ENCODE peak calls at places on chromosomes 16 and 17, in five cellular contexts. H is endothelial cell of umbilical vein, M is PC-3, V is MM.1S, R is IMR-90. J is an unnamed sample.

GRCh38 chr16:23949630-23950290 is 114.0 kb downstream of the PRKCB start:
- DNase-seq in H (no peak), R (no peak), M (no peak), V (no peak), J (no peak)

GRCh38 chr16:53829186-53829747 is 125.3 kb downstream of the FTO start:
- DNase-seq in M (peak), R (peak), V (no peak), H (no peak), J (no peak)

GRCh38 chr17:50129946-50130777 is at the start of gene SAMD14:
- DNase-seq in H (peak), R (peak), V (no peak), M (no peak), J (no peak)

GRCh38 chr16:13036600-13036999 is 135.2 kb downstream of the SHISA9 start:
- DNase-seq in H (peak), M (peak), V (peak), R (peak), J (peak)

GRCh38 chr17:39872700-39873099 is 4.7 kb downstream of the ZPBP2 start:
- DNase-seq in H (peak), R (peak), M (no peak), V (peak), J (no peak)

GRCh38 chr17:74949455-74950115 is 13.9 kb downstream of the OTOP3 start:
- DNase-seq in V (no peak), H (no peak), M (no peak), R (no peak), J (no peak)

GRCh38 chr17:67121317-67121887 is 77.0 kb downstream of the CACNG1 start:
- DNase-seq in M (no peak), V (no peak), H (no peak), R (no peak), J (no peak)

GRCh38 chr16:10180771-10181163 is 1.5 kb downstream of the GRIN2A start:
- DNase-seq in V (peak), H (no peak), M (no peak), R (no peak), J (no peak)

GRCh38 chr17:20896153-20896649 is 146.6 kb downstream of the USP22 start:
- DNase-seq in M (no peak), V (no peak), H (peak), R (peak), J (no peak)

GRCh38 chr17:37759014-37759637 is 14.3 kb upstream of the HNF1B start:
- DNase-seq in H (no peak), M (no peak), R (no peak), V (no peak), J (no peak)

GRCh38 chr17:36888236-36888957 is 48.9 kb upstream of the LHX1 start:
- DNase-seq in M (no peak), H (no peak), V (peak), R (no peak), J (no peak)

GRCh38 chr17:54944796-54945195 is 23.7 kb downstream of the COX11 start:
- DNase-seq in H (no peak), R (peak), M (no peak), V (no peak), J (no peak)

GRCh38 chr17:76417499-76418143 is 33.2 kb downstream of the SPHK1 start:
- DNase-seq in M (no peak), R (no peak), H (no peak), V (no peak), J (no peak)

GRCh38 chr17:81518113-81518784 is 5.7 kb upstream of the ACTG1 start:
- DNase-seq in R (no peak), H (no peak), M (peak), V (no peak), J (no peak)

GRCh38 chr16:17318200-17318599 is 152.6 kb downstream of the XYLT1 start:
- DNase-seq in R (peak), M (no peak), V (no peak), H (no peak), J (no peak)

GRCh38 chr17:4043862-4044261 is 79.6 kb upstream of the ATP2A3 start:
- DNase-seq in R (no peak), H (no peak), V (peak), M (no peak), J (no peak)

GRCh38 chr17:4947010-4947410 is 1.3 kb downstream of the PFN1 start:
- DNase-seq in M (no peak), R (no peak), H (no peak), V (no peak), J (no peak)

GRCh38 chr17:49000943-49001342 is 3.8 kb downstream of the IGF2BP1 start:
- DNase-seq in R (peak), M (no peak), H (peak), V (no peak), J (no peak)

GRCh38 chr17:49001671-49002070 is 4.5 kb downstream of the IGF2BP1 start:
- DNase-seq in M (no peak), H (peak), V (no peak), R (no peak), J (no peak)

GRCh38 chr17:48997103-48997826 is at the start of gene IGF2BP1:
- DNase-seq in R (peak), M (no peak), H (peak), V (no peak), J (peak)

GRCh38 chr17:48995871-48996695 is 1.1 kb upstream of the IGF2BP1 start:
- DNase-seq in H (peak), M (no peak), R (no peak), V (no peak), J (no peak)

GRCh38 chr17:48998557-48999440 is 1.6 kb downstream of the IGF2BP1 start:
- DNase-seq in V (no peak), R (peak), M (no peak), H (peak), J (no peak)
- H3K4me3 ChIP-seq in V (peak), R (peak), M (no peak), H (peak), J (peak)

DNA sequence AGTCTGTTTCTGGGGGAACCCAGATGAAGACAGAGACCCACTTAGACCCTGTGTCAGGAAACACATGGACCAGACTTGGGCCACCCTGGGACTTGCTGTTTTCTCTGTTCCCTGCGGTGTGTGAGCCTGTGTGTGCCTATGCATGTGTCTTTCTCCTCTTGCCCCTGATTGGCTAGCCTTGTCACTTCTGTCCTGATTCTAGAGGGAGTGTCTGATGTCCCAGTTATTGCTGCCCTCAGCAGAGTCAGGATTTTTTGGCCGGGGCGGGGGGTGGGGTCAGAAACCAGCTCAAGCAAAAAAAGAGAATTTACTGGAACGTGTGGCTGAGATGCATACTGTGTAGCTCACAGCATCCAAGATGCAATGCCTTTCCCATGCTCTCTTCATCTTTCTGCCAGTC is 30.5 kb downstream of the PLCG2 start:
- DNase-seq in H (no peak), R (no peak), M (no peak), V (peak), J (no peak)
- H3K9ac ChIP-seq in H (no peak), R (no peak), M (no peak), V (peak), J (no peak)

DNA sequence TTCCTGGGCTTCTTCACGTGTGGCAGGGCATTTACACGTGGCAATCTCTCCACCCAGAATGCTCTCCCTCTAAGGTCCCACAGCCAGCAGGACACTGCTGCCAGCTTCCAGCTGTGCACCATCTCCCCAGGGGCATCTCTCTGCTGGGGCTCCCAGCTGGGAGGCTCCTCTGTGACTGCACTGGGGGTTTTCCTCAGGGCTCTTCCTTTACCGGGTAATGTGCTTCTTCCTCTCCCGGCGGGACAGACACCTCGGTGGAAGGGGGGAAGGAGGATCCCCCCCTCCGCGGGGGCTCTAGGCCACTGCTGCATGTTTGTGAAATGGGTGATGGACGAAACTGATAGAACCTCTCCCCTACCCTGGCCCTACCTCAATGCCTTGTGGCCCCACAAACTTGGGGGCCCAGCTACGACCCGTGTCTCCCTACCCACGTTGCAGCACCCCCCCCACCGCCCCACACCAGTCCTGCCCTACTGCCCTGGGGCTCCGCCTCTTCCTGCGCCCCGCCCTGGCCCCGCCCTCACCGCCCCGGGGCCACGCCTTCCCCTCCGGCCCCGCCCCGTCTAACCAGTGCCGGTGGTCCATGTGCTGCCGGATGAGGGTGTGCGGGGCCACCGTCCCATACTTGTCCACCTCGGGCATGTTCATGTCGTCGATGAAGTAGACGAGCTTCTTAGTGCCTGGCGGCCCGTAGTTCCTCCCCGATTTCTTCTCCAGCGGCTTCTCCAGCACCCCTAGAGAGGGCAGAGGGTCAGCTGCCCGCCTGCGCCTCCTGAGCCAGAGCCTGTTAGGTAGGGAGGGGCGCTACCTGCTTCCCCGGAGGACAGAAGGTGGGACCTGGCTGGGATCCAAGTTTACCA is 92.7 kb downstream of the DNAH17 start:
- DNase-seq in V (no peak), H (peak), M (no peak), R (no peak), J (no peak)
- H3K4me3 ChIP-seq in V (no peak), H (peak), M (no peak), R (no peak), J (peak)

DNA sequence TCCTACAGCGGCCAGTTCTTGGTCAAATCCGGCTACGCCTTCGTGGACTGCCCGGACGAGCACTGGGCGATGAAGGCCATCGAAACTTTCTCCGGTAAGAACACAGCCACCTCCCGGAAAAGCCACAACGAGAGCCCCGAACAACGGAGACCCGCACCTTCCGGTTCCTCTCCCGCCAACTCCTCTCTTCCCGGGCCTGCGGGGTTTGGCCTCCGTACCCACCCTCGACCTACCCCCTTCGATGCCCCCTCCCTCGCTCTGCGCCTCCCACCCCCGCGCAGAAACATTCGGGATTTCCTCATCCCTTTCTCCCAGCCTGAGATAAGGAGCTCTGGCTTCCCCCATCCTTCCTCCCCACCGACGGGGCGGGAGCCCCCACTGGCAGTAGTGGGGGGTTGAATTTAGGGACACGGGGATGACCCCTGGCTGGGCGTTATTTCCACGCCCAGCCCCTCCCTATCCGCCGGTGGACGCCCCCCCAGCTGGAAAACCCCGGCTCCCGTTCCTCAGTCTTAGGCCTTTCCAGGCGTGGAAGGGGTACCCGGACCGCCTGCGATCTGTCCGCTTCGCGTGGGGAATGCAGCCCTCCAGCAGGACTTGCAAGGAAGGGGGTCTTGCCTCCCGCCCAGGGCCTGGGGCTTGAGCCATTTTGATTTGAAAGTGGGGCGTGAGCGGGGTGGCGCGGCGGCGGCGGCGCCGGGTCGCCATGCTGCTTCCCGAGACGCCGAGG is 807 bp downstream of the IGF2BP1 start:
- DNase-seq in V (no peak), M (no peak), R (no peak), H (peak), J (no peak)
- H3K9ac ChIP-seq in V (no peak), M (no peak), R (peak), H (peak), J (peak)

DNA sequence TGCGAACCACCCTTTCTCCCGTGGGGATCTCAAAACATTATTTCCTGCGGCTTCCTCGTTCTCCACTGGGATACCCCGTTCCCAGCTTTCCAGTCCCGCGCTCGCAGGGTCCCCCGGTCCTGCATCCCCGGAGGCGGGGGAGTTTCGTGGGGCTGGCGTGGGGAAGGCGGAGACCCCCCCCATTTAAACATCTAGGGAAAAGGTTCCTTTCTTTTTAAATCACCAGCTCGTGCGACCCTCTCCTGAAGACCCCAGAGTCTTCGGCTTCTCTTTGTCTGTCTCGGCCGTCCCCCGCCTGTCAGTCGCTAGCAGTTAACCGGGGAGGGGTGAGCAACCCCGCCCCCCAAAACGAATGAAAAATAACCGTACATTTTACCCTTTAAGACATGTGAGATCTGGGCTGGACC is 486 bp upstream of the IGF2BP1 start:
- DNase-seq in M (no peak), H (no peak), V (no peak), R (no peak), J (no peak)
- H3K4me3 ChIP-seq in M (no peak), H (peak), V (no peak), R (peak), J (peak)

GRCh38 chr16:51151951-51152663 is 1.0 kb upstream of the SALL1 start:
- DNase-seq in M (no peak), R (peak), V (no peak), H (no peak), J (no peak)
- H3K9ac ChIP-seq in M (no peak), R (peak), V (no peak), H (no peak), J (no peak)

GRCh38 chr17:48640858-48641180 is 14.7 kb upstream of the HOXB9 start:
- DNase-seq in H (no peak), M (no peak), V (no peak), R (no peak), J (no peak)

GRCh38 chr17:48641541-48642058 is 15.4 kb upstream of the HOXB9 start:
- DNase-seq in H (no peak), M (no peak), R (no peak), V (no peak), J (no peak)

GRCh38 chr17:48643697-48644012 is 17.5 kb upstream of the HOXB9 start:
- DNase-seq in R (no peak), H (no peak), V (no peak), M (no peak), J (no peak)

GRCh38 chr17:48642843-48643696 is 16.9 kb upstream of the HOXB9 start:
- DNase-seq in M (no peak), R (no peak), V (no peak), H (no peak), J (no peak)

DNA sequence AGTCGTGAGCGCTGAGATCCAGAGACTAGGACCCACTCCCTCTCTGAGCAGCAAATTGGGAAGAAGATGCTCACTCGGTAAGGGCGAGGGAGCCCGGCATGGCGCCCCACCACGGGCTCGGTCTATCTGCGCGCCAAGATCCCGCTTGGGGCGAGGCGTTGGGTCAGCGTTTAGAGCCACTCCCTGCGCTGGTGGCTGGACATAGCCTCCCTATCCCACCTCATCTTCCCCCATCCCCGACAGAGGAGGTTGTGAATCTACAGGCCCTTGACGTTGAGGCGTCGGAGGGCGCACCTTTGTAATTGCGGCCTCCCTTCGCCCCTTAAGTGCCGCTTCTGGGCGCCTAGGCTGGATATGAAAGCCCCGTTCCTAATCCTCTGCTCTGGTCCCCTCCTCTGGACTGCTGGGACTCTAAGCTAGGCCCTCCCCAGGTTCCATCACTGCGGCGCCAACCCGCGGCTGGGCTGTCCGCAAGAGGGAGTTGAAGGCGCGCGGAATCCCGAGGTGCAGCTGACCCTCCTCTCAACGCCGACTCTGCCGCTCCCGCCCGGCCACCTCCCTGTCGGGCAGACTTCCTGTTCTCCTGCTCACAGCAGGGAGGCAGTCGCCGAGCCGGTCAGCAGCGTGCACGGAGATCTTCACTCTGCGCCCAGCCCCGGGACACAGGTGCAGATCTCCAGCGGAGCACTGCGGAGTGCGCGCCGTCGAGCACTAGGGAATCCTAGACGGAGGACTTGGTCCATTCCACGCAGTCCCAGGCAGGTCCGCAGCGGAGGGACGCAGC is 16.1 kb upstream of the HOXB9 start:
- DNase-seq in R (no peak), M (no peak), V (no peak), H (no peak), J (no peak)
- H3K4me3 ChIP-seq in R (no peak), M (no peak), V (no peak), H (no peak), J (no peak)

DNA sequence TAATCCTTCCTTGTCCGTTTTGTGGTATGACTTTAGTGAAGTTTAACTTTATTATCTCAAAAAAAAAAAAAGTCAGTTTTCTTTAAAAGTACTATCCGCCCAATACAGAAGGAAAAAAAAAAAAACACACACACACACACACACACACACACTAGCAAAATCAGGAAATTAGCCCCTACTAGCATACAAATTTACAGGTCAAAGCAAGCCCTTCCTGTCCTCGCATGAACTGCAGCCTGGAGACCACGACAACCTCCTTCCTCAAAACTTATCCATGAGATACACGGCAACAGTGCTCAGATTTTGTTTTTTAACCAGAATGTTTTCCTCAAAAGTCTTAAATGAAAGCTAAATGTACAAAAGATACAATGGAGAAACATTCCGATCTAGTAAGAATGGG is 16.2 kb downstream of the NCOR1 start:
- DNase-seq in R (peak), H (peak), V (no peak), M (no peak), J (no peak)
- H3K9ac ChIP-seq in R (no peak), H (no peak), V (no peak), M (no peak), J (no peak)

GRCh38 chr17:79160980-79161621 is 86.5 kb downstream of the ENGASE start:
- DNase-seq in R (no peak), V (peak), H (peak), M (peak), J (no peak)
- H3K4me3 ChIP-seq in R (no peak), V (no peak), H (no peak), M (no peak), J (no peak)

GRCh38 chr16:15946257-15947044 is 3.0 kb upstream of the ABCC1 start:
- DNase-seq in M (peak), H (peak), R (peak), V (no peak), J (no peak)
- H3K9ac ChIP-seq in M (peak), H (no peak), R (peak), V (no peak), J (no peak)